ENCODE peak calls at places on chromosomes 4 and X, in four cellular contexts. P, G, B and Y are unnamed samples.

GRCh38 chrX:47748576-47748975 is 88.1 kb upstream of the ZNF81 start:
- DNase-seq in P (no peak), G (no peak), B (no peak), Y (no peak)

GRCh38 chr4:1243451-1244080 is 5.4 kb downstream of the CTBP1 start:
- DNase-seq in P (no peak), G (no peak), B (peak; percentile 30), Y (no peak)

GRCh38 chrX:43002526-43003203 is 224.7 kb upstream of the PPP1R2C start:
- DNase-seq in P (peak; percentile 51), G (no peak), B (no peak), Y (no peak)

GRCh38 chr4:39616651-39617050 is 22.0 kb downstream of the SMIM14 start:
- DNase-seq in P (no peak), G (no peak), B (no peak), Y (no peak)

GRCh38 chr4:61195064-61195463 is 5.1 kb upstream of the ADGRL3 start:
- DNase-seq in P (no peak), G (no peak), B (no peak), Y (no peak)

GRCh38 chr4:102575369-102576129 is 74.4 kb downstream of the NFKB1 start:
- DNase-seq in P (no peak), G (peak; percentile 39), B (no peak), Y (no peak)

GRCh38 chr4:86221076-86221475 is 138.8 kb downstream of the MAPK10 start:
- DNase-seq in P (no peak), G (no peak), B (no peak), Y (no peak)

GRCh38 chr4:153523941-153524386 is 57.8 kb downstream of the TMEM131L start:
- DNase-seq in P (no peak), G (no peak), B (no peak), Y (no peak)

GRCh38 chrX:152632445-152633097 is 5.1 kb upstream of the GABRQ start:
- DNase-seq in P (no peak), G (peak; percentile 8), B (peak; percentile 49), Y (peak; percentile 26)

GRCh38 chr4:168832746-168833575 is 177.1 kb downstream of the CBR4 start:
- DNase-seq in P (no peak), G (no peak), B (peak; percentile 84), Y (no peak)

GRCh38 chr4:100366213-100366612 is 151.6 kb downstream of the EMCN start:
- DNase-seq in P (peak; percentile 5), G (no peak), B (no peak), Y (no peak)

GRCh38 chr4:8009710-8010534 is 70.3 kb upstream of the AFAP1 start:
- DNase-seq in P (no peak), G (peak; percentile 42), B (peak; percentile 52), Y (no peak)

GRCh38 chr4:138239496-138239895 is 2.7 kb downstream of the SLC7A11 start:
- DNase-seq in P (no peak), G (no peak), B (no peak), Y (no peak)

GRCh38 chrX:126551306-126551705 is 1.3 kb downstream of the DCAF12L1 start:
- DNase-seq in P (no peak), G (no peak), B (no peak), Y (no peak)

GRCh38 chrX:21734175-21734574 is 23.7 kb downstream of the SMPX start:
- DNase-seq in P (no peak), G (peak; percentile 72), B (no peak), Y (no peak)

GRCh38 chr4:4887426-4887825 is 28.0 kb downstream of the MSX1 start:
- DNase-seq in P (no peak), G (no peak), B (no peak), Y (no peak)

GRCh38 chr4:152220201-152220666 is 315.7 kb downstream of the FBXW7 start:
- DNase-seq in P (no peak), G (no peak), B (no peak), Y (no peak)

GRCh38 chrX:10576777-10577444 is 43.5 kb downstream of the MID1 start:
- DNase-seq in P (no peak), G (no peak), B (no peak), Y (peak; percentile 64)

GRCh38 chrX:153670748-153671588 is 2.6 kb downstream of the PNCK start:
- DNase-seq in P (no peak), G (no peak), B (no peak), Y (no peak)

GRCh38 chrX:153669901-153670731 is 3.5 kb downstream of the PNCK start:
- DNase-seq in P (no peak), G (no peak), B (no peak), Y (no peak)

GRCh38 chrX:153673398-153674218 is at the start of gene PNCK:
- DNase-seq in P (no peak), G (no peak), B (peak; percentile 71), Y (no peak)

GRCh38 chrX:153672531-153673397 is 849 bp downstream of the PNCK start:
- DNase-seq in P (no peak), G (no peak), B (peak; percentile 68), Y (no peak)

GRCh38 chrX:153671589-153672530 is 1.8 kb downstream of the PNCK start:
- DNase-seq in P (no peak), G (no peak), B (no peak), Y (no peak)
- TF ChIP-seq PBX3 in P (no peak), G (no peak), B (no peak), Y (no peak)

DNA sequence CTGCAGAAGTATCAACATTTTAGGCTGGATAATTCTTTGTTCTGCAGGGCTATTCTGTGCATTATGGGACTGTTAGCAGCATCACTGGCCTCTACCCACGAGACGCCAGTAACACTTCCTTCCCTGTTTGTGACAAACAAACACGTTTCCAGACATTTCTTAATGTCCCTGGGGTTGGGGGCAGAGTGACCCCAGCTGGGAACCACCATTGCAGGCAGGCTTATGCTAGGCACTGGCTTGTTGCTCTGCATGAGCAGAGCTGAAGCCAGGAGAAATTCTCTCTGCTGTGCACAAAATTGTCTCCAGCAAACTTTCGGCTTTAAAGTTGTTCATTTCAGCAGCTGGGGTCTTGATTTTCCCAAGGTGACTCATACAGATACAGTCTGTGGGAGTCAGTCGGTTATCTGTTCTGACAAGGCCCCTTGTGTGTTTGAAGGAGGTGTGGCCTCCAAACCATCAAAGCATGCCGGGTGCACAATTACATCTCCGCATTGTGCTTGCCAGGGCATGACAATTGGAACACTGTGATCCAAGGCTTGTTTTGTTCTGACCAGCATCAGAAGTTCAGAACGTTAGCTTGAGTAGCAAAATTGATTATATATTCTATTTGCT is 156.4 kb upstream of the BOD1L1 start:
- DNase-seq in P (peak; percentile 13), G (peak; percentile 57), B (no peak), Y (no peak)
- TF ChIP-seq PBX3 in P (no peak), G (no peak), B (no peak), Y (no peak)

DNA sequence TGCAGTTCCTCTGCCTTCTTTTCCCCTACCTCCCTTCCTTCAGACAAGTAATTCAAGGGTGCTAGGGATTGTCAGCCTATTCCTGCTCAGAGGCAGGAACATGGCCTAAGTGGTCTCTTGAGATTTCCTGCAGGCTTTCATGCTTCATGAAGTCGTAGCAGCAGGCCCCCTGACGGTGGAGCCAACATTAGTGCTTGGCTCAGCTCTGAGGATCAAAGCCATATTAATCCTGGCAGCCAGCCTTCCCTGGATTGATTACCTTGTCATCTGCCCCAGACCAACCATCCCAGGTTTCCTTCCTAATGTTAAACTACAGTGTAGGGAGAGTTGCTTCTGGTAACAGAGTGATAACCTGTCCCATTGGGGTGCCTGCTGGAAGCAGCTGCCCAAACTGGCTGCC is 84.1 kb downstream of the SLC16A2 start:
- DNase-seq in P (no peak), G (no peak), B (no peak), Y (no peak)
- TF ChIP-seq PBX3 in P (no peak), G (no peak), B (no peak), Y (no peak)

DNA sequence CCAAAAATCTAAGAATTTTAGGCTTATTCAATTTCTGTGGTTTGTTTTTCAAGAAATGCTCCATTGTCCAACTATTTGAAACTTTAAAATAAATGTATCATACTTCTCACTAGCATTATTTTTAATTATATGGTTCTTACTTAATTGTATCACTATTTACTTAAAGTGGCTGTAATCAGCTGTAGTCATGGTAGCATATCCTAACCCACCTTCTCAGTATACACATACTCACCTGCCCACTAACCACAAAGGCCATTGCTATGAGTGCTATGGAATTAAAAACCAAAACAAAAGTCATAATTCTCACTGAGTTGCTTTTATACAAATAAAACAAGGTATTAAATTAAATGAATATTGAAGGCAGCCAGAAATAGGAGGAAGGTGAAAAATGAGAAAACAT is 5.0 kb downstream of the FBXO8 start:
- DNase-seq in P (no peak), G (no peak), B (no peak), Y (no peak)
- TF ChIP-seq PBX3 in P (no peak), G (no peak), B (no peak), Y (no peak)

DNA sequence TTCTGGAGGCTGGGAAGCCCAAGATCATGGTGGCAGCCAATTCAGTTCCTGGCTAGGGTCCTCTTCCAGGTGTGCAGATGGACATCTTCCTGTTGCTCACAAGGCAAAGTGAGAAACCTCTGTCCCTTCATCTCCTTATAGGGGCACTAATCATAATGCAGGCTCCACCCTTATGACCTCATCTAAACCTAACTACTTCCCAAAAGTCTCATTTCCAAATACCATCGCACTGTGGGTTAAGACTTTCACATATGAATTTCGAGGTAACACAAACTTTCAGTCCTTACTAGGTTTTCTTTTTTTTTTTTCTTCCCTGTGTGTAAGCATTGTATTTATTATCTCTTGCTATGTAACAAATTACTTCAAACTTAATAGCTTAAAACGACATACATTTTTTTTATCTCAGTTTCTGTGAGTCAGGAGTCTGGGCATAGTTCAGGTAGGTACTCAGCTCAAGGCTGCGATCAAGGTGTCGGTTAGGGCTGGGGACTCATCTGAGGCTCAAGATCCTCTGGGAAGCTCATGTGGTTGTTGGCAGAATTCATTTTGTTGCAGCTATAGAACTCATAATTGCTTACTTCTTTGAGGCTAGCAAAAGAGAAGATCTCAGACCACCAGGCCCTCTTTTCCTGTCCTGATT is 204.7 kb upstream of the STK26 start:
- DNase-seq in P (no peak), G (no peak), B (no peak), Y (no peak)
- TF ChIP-seq PBX3 in P (no peak), G (no peak), B (no peak), Y (no peak)

GRCh38 chr4:159201168-159201567 is 98.3 kb downstream of the RAPGEF2 start:
- DNase-seq in P (no peak), G (no peak), B (no peak), Y (no peak)
- TF ChIP-seq PBX3 in P (no peak), G (no peak), B (no peak), Y (no peak)